ENCODE peak calls at places on chromosome 15, in four cellular contexts. J is SJSA1; F is psoas muscle; I is CD8-positive, alpha-beta memory T cell. V is an unnamed sample.

GRCh38 chr15:45307230-45307924 is 55.3 kb downstream of the SLC28A2 start:
- DNase-seq in I (peak), F (no peak), J (peak), V (no peak)

GRCh38 chr15:77096131-77096530 is 25.2 kb upstream of the TSPAN3 start:
- DNase-seq in F (no peak), J (no peak), I (no peak), V (no peak)

GRCh38 chr15:78390823-78391222 is 47.2 kb upstream of the IREB2 start:
- DNase-seq in J (no peak), I (no peak), F (no peak), V (no peak)

GRCh38 chr15:101528917-101529299 is 39.4 kb upstream of the PCSK6 start:
- DNase-seq in F (no peak), J (no peak), I (no peak), V (no peak)

GRCh38 chr15:60351066-60351465 is 46.7 kb downstream of the ANXA2 start:
- DNase-seq in I (no peak), F (no peak), J (no peak), V (no peak)

GRCh38 chr15:23565395-23566069 is at the start of gene MKRN3:
- DNase-seq in I (peak), J (peak), F (no peak), V (no peak)

GRCh38 chr15:31270767-31271166 is 55.9 kb upstream of the KLF13 start:
- DNase-seq in F (no peak), J (no peak), I (no peak), V (peak)

GRCh38 chr15:77187751-77188464 is 117.0 kb upstream of the TSPAN3 start:
- DNase-seq in I (no peak), J (peak), F (peak), V (peak)

GRCh38 chr15:87610366-87610765 is 646.2 kb downstream of the NTRK3 start:
- DNase-seq in F (no peak), I (no peak), J (no peak), V (no peak)

GRCh38 chr15:71275566-71276354 is 160.5 kb downstream of the THSD4 start:
- DNase-seq in J (no peak), F (no peak), I (no peak), V (no peak)

GRCh38 chr15:40845511-40846284 is 1.9 kb downstream of the SPINT1 start:
- DNase-seq in I (no peak), F (no peak), J (no peak), V (no peak)

GRCh38 chr15:73010154-73011152 is 41.8 kb upstream of the NEO1 start:
- DNase-seq in I (no peak), F (no peak), J (no peak), V (no peak)

GRCh38 chr15:73344051-73344450 is 24.7 kb downstream of the HCN4 start:
- DNase-seq in I (no peak), J (no peak), F (no peak), V (no peak)

GRCh38 chr15:66642514-66642913 is 59.5 kb upstream of the SMAD6 start:
- DNase-seq in F (no peak), I (no peak), J (no peak), V (no peak)

GRCh38 chr15:68725736-68726135 is 95.0 kb downstream of the ANP32A start:
- DNase-seq in F (peak), I (no peak), J (no peak), V (peak)

GRCh38 chr15:66950114-66950513 is 115.3 kb upstream of the SMAD3 start:
- DNase-seq in J (no peak), I (no peak), F (no peak), V (no peak)

GRCh38 chr15:84631706-84632272 is 22.3 kb downstream of the WDR73 start:
- DNase-seq in F (no peak), I (no peak), J (no peak), V (no peak)

GRCh38 chr15:88401972-88402656 is 65.1 kb downstream of the MRPL46 start:
- DNase-seq in J (no peak), F (no peak), I (no peak), V (no peak)

GRCh38 chr15:70036585-70037343 is 61.0 kb downstream of the TLE3 start:
- DNase-seq in J (no peak), F (no peak), I (no peak), V (no peak)

GRCh38 chr15:45203182-45203581 is 15.4 kb upstream of the SHF start:
- DNase-seq in I (no peak), F (no peak), J (no peak), V (peak)

GRCh38 chr15:27328616-27329015 is 357.6 kb downstream of the GABRG3 start:
- DNase-seq in F (no peak), J (no peak), I (no peak), V (no peak)

GRCh38 chr15:28184166-28184565 is 85.1 kb upstream of the OCA2 start:
- DNase-seq in J (no peak), F (no peak), I (no peak), V (no peak)

GRCh38 chr15:101148881-101149664 is 102.8 kb downstream of the CHSY1 start:
- DNase-seq in J (no peak), F (no peak), I (no peak), V (no peak)

GRCh38 chr15:95252404-95252803 is 1021.0 kb downstream of the MCTP2 start:
- DNase-seq in J (peak), F (no peak), I (no peak), V (no peak)

GRCh38 chr15:33279613-33280205 is 31.1 kb upstream of the RYR3 start:
- DNase-seq in J (no peak), F (no peak), I (no peak), V (no peak)

GRCh38 chr15:52567886-52568568 is 803 bp downstream of the ARPP19 start:
- DNase-seq in I (peak), J (peak), F (no peak), V (no peak)

GRCh38 chr15:25884354-25884753 is 21.2 kb upstream of the ATP10A start:
- DNase-seq in J (no peak), I (no peak), F (no peak), V (no peak)

GRCh38 chr15:25887870-25888269 is 24.7 kb upstream of the ATP10A start:
- DNase-seq in J (no peak), F (no peak), I (no peak), V (no peak)

GRCh38 chr15:25886498-25887140 is 23.5 kb upstream of the ATP10A start:
- DNase-seq in F (no peak), J (no peak), I (no peak), V (peak)

GRCh38 chr15:25882466-25882865 is 19.3 kb upstream of the ATP10A start:
- DNase-seq in F (no peak), I (no peak), J (peak), V (no peak)

GRCh38 chr15:25883860-25884259 is 20.7 kb upstream of the ATP10A start:
- DNase-seq in I (no peak), F (no peak), J (peak), V (no peak)
- H3K27ac ChIP-seq in I (no peak), F (no peak), J (peak), V (no peak)

GRCh38 chr15:58308742-58309355 is 122.9 kb upstream of the LIPC start:
- DNase-seq in I (no peak), J (no peak), F (no peak), V (no peak)
- H3K4me3 ChIP-seq in I (no peak), J (no peak), F (no peak), V (no peak)

GRCh38 chr15:63604281-63604680 is 7.1 kb downstream of the FBXL22 start:
- DNase-seq in F (no peak), J (no peak), I (no peak), V (no peak)
- H3K27ac ChIP-seq in F (no peak), J (no peak), I (no peak), V (no peak)

DNA sequence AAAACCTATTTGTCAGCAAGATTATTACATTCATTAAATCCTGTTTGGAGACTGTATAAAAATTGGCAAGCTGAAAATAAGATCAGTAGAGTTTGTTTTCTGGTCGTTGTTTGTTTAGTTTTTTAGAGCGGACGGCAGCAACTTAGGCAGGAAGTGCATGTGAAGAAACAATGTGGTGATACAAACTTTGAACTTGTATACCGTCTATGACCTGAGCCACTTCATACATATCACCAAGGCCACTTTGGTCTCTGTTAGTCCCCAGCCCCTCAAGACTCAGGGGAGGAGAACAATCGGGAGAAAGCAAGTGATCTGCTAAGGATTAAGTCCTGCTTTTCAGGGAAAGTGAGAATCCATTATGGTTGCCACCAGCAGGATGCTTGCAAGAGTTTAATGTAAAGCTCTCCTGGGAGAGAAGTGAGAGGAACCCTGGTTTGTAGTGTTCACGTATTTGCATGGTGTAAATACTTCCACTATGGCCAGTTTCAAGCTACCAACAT is 31.1 kb downstream of the RASGRP1 start:
- DNase-seq in I (no peak), J (no peak), F (no peak), V (no peak)
- H3K4me3 ChIP-seq in I (no peak), J (no peak), F (no peak), V (no peak)

GRCh38 chr15:47796339-47796738 is 79.0 kb downstream of the SEMA6D start:
- DNase-seq in F (no peak), J (no peak), I (no peak), V (no peak)

GRCh38 chr15:47794266-47794914 is 77.1 kb downstream of the SEMA6D start:
- DNase-seq in I (no peak), F (no peak), J (no peak), V (no peak)

GRCh38 chr15:47801522-47801921 is 84.2 kb downstream of the SEMA6D start:
- DNase-seq in F (no peak), I (no peak), J (no peak), V (no peak)

GRCh38 chr15:47792231-47792630 is 74.9 kb downstream of the SEMA6D start:
- DNase-seq in J (no peak), I (no peak), F (no peak), V (no peak)

GRCh38 chr15:47795864-47796263 is 78.6 kb downstream of the SEMA6D start:
- DNase-seq in J (no peak), I (no peak), F (no peak), V (no peak)
- H3K27ac ChIP-seq in J (no peak), I (no peak), F (no peak), V (peak)

DNA sequence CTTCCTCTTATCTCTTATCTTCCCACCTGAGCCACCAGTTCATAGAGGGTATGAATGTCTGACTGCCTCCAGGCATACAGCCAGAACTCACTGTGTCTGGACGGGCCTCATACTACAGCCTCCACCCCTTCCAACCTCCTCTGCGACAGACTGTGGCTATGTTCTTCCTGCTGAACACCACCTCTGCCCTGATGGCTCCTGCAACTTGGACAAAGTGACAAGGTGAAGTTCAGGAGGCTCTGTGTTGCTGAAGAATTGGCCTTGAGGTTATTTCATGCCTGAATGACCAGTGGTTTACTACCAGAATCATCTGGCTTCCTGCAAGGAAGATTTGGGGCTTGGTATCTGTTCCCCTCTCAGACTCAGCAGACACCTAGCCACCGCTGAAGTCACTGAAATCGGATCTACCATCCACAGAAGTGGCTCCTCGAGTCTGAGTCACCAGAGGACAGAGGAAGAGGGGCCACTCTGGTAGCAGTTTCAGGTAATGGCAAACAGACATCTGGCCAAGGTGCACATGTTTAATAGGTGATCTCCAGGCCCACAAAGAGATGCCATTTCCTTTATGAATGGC is 14.2 kb upstream of the ULK3 start:
- DNase-seq in J (no peak), F (no peak), I (no peak), V (no peak)
- H3K4me3 ChIP-seq in J (no peak), F (no peak), I (no peak), V (no peak)

DNA sequence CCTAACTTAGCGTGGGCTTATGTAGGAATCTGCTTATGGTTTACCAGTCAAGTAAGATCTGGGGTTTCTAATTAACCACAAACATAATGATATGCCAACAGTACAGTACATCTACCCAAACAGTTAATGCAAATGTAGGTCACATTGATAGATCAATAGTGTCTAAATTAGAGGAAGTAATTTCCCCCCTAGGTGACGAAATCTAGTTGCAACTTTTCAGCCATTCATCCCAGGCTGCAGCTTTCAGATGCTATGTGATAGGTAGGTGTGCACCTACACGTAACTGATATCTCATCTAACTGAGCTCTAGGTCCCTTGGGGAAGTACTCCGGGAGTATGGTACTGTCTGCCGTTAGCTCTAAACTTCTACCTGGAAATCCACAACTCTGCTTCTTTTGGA is 57.2 kb downstream of the CRTC3 start:
- DNase-seq in J (no peak), I (no peak), F (no peak), V (no peak)
- H3K27ac ChIP-seq in J (no peak), I (no peak), F (no peak), V (no peak)

GRCh38 chr15:80777137-80777536 is 2.0 kb upstream of the CEMIP start:
- DNase-seq in I (no peak), F (peak), J (no peak), V (peak)

GRCh38 chr15:80778964-80779657 is at the start of gene CEMIP:
- DNase-seq in I (peak), F (peak), J (peak), V (peak)

GRCh38 chr15:80777836-80778620 is 1.1 kb upstream of the CEMIP start:
- DNase-seq in J (no peak), F (no peak), I (no peak), V (no peak)

GRCh38 chr15:80779658-80780415 is 667 bp downstream of the CEMIP start:
- DNase-seq in I (no peak), J (peak), F (peak), V (no peak)

DNA sequence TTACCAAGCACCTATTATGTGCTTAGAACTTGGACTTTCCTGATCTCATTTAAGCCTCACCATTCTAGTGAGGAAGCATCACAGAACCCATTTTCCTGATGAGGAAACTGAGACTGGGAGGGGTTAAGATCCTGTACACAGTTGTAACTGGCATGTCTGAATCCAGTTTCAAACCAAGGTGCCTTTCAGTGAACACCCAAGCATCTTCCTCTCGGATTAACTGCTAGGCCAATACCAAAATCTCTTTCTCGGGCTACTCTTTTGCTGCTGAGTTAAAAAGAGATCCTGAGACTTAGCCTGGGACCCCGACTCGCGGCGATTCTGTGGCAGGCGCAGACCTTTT is 578 bp upstream of the CEMIP start:
- DNase-seq in I (no peak), J (no peak), F (no peak), V (no peak)
- H3K4me3 ChIP-seq in I (no peak), J (no peak), F (peak), V (peak)

V was measured in right atrium auricular region.